ENCODE peak calls at places on chromosomes 12 and 14, in four cellular contexts. One of them, this sample, is unnamed.

GRCh38 chr12:48198619-48198973 is 4.5 kb downstream of the OR10AD1 start:
- DNase-seq in stimulated activated CD4-positive, alpha-beta T cell treated with anti-CD3 and anti-CD28 coated beads, Interleukin-2, amount 100 ng/mL, for 24 hours: peak; percentile 46
- DNase-seq in iPS-NIHi11: peak; percentile 27
- DNase-seq in stimulated activated CD8-positive, alpha-beta memory T cell treated with anti-CD3 and anti-CD28 coated beads, Interleukin-15, amount 100 ng/mL, for 48 hours: no peak
- DNase-seq in this sample: no peak

GRCh38 chr12:92930421-92930820 is 1.3 kb upstream of the EEA1 start:
- DNase-seq in iPS-NIHi11: no peak
- DNase-seq in stimulated activated CD4-positive, alpha-beta T cell treated with anti-CD3 and anti-CD28 coated beads, Interleukin-2, amount 100 ng/mL, for 24 hours: no peak
- DNase-seq in stimulated activated CD8-positive, alpha-beta memory T cell treated with anti-CD3 and anti-CD28 coated beads, Interleukin-15, amount 100 ng/mL, for 48 hours: no peak
- DNase-seq in this sample: no peak

GRCh38 chr14:21025374-21026151 is 702 bp upstream of the NDRG2 start:
- DNase-seq in iPS-NIHi11: peak; percentile 77
- DNase-seq in stimulated activated CD8-positive, alpha-beta memory T cell treated with anti-CD3 and anti-CD28 coated beads, Interleukin-15, amount 100 ng/mL, for 48 hours: no peak
- DNase-seq in stimulated activated CD4-positive, alpha-beta T cell treated with anti-CD3 and anti-CD28 coated beads, Interleukin-2, amount 100 ng/mL, for 24 hours: no peak
- DNase-seq in this sample: no peak

GRCh38 chr12:85835810-85836715 is at the start of gene RASSF9:
- DNase-seq in stimulated activated CD4-positive, alpha-beta T cell treated with anti-CD3 and anti-CD28 coated beads, Interleukin-2, amount 100 ng/mL, for 24 hours: no peak
- DNase-seq in iPS-NIHi11: peak; percentile 19
- DNase-seq in stimulated activated CD8-positive, alpha-beta memory T cell treated with anti-CD3 and anti-CD28 coated beads, Interleukin-15, amount 100 ng/mL, for 48 hours: no peak
- DNase-seq in this sample: no peak

GRCh38 chr12:21751517-21751916 is 23.0 kb downstream of the KCNJ8 start:
- DNase-seq in stimulated activated CD8-positive, alpha-beta memory T cell treated with anti-CD3 and anti-CD28 coated beads, Interleukin-15, amount 100 ng/mL, for 48 hours: no peak
- DNase-seq in stimulated activated CD4-positive, alpha-beta T cell treated with anti-CD3 and anti-CD28 coated beads, Interleukin-2, amount 100 ng/mL, for 24 hours: no peak
- DNase-seq in iPS-NIHi11: no peak
- DNase-seq in this sample: no peak

GRCh38 chr12:32098112-32098511 is 8.5 kb upstream of the BICD1 start:
- DNase-seq in stimulated activated CD8-positive, alpha-beta memory T cell treated with anti-CD3 and anti-CD28 coated beads, Interleukin-15, amount 100 ng/mL, for 48 hours: no peak
- DNase-seq in iPS-NIHi11: no peak
- DNase-seq in stimulated activated CD4-positive, alpha-beta T cell treated with anti-CD3 and anti-CD28 coated beads, Interleukin-2, amount 100 ng/mL, for 24 hours: no peak
- DNase-seq in this sample: no peak

GRCh38 chr14:100955201-100955600 is 51.7 kb upstream of the RTL1 start:
- DNase-seq in iPS-NIHi11: no peak
- DNase-seq in stimulated activated CD4-positive, alpha-beta T cell treated with anti-CD3 and anti-CD28 coated beads, Interleukin-2, amount 100 ng/mL, for 24 hours: no peak
- DNase-seq in stimulated activated CD8-positive, alpha-beta memory T cell treated with anti-CD3 and anti-CD28 coated beads, Interleukin-15, amount 100 ng/mL, for 48 hours: no peak
- DNase-seq in this sample: no peak

GRCh38 chr12:76137611-76138010 is 53.1 kb upstream of the NAP1L1 start:
- DNase-seq in stimulated activated CD8-positive, alpha-beta memory T cell treated with anti-CD3 and anti-CD28 coated beads, Interleukin-15, amount 100 ng/mL, for 48 hours: no peak
- DNase-seq in iPS-NIHi11: no peak
- DNase-seq in stimulated activated CD4-positive, alpha-beta T cell treated with anti-CD3 and anti-CD28 coated beads, Interleukin-2, amount 100 ng/mL, for 24 hours: no peak
- DNase-seq in this sample: no peak

GRCh38 chr12:97380440-97380839 is 82.2 kb upstream of the RMST start:
- DNase-seq in iPS-NIHi11: no peak
- DNase-seq in stimulated activated CD4-positive, alpha-beta T cell treated with anti-CD3 and anti-CD28 coated beads, Interleukin-2, amount 100 ng/mL, for 24 hours: no peak
- DNase-seq in stimulated activated CD8-positive, alpha-beta memory T cell treated with anti-CD3 and anti-CD28 coated beads, Interleukin-15, amount 100 ng/mL, for 48 hours: no peak
- DNase-seq in this sample: no peak

GRCh38 chr12:65800928-65801327 is 23.4 kb upstream of the HMGA2 start:
- DNase-seq in stimulated activated CD4-positive, alpha-beta T cell treated with anti-CD3 and anti-CD28 coated beads, Interleukin-2, amount 100 ng/mL, for 24 hours: no peak
- DNase-seq in stimulated activated CD8-positive, alpha-beta memory T cell treated with anti-CD3 and anti-CD28 coated beads, Interleukin-15, amount 100 ng/mL, for 48 hours: no peak
- DNase-seq in iPS-NIHi11: no peak
- DNase-seq in this sample: no peak

GRCh38 chr14:20998139-20998538 is 954 bp upstream of the SLC39A2 start:
- DNase-seq in iPS-NIHi11: no peak
- DNase-seq in stimulated activated CD8-positive, alpha-beta memory T cell treated with anti-CD3 and anti-CD28 coated beads, Interleukin-15, amount 100 ng/mL, for 48 hours: no peak
- DNase-seq in stimulated activated CD4-positive, alpha-beta T cell treated with anti-CD3 and anti-CD28 coated beads, Interleukin-2, amount 100 ng/mL, for 24 hours: no peak
- DNase-seq in this sample: no peak

GRCh38 chr14:105030194-105030593 is 9.3 kb upstream of the CDCA4 start:
- DNase-seq in iPS-NIHi11: no peak
- DNase-seq in stimulated activated CD4-positive, alpha-beta T cell treated with anti-CD3 and anti-CD28 coated beads, Interleukin-2, amount 100 ng/mL, for 24 hours: no peak
- DNase-seq in stimulated activated CD8-positive, alpha-beta memory T cell treated with anti-CD3 and anti-CD28 coated beads, Interleukin-15, amount 100 ng/mL, for 48 hours: no peak
- DNase-seq in this sample: no peak

GRCh38 chr14:99026471-99026870 is 245.5 kb downstream of the BCL11B start:
- DNase-seq in stimulated activated CD4-positive, alpha-beta T cell treated with anti-CD3 and anti-CD28 coated beads, Interleukin-2, amount 100 ng/mL, for 24 hours: no peak
- DNase-seq in stimulated activated CD8-positive, alpha-beta memory T cell treated with anti-CD3 and anti-CD28 coated beads, Interleukin-15, amount 100 ng/mL, for 48 hours: no peak
- DNase-seq in iPS-NIHi11: no peak
- DNase-seq in this sample: no peak

GRCh38 chr12:112166051-112167015 is 41.0 kb downstream of the TRAFD1 start:
- DNase-seq in stimulated activated CD4-positive, alpha-beta T cell treated with anti-CD3 and anti-CD28 coated beads, Interleukin-2, amount 100 ng/mL, for 24 hours: no peak
- DNase-seq in iPS-NIHi11: no peak
- DNase-seq in stimulated activated CD8-positive, alpha-beta memory T cell treated with anti-CD3 and anti-CD28 coated beads, Interleukin-15, amount 100 ng/mL, for 48 hours: no peak
- DNase-seq in this sample: no peak

GRCh38 chr14:99795046-99795445 is 1.8 kb downstream of the EML1 start:
- DNase-seq in stimulated activated CD8-positive, alpha-beta memory T cell treated with anti-CD3 and anti-CD28 coated beads, Interleukin-15, amount 100 ng/mL, for 48 hours: no peak
- DNase-seq in stimulated activated CD4-positive, alpha-beta T cell treated with anti-CD3 and anti-CD28 coated beads, Interleukin-2, amount 100 ng/mL, for 24 hours: no peak
- DNase-seq in iPS-NIHi11: no peak
- DNase-seq in this sample: no peak

GRCh38 chr12:48973531-48973930 is 2.0 kb upstream of the WNT10B start:
- DNase-seq in stimulated activated CD4-positive, alpha-beta T cell treated with anti-CD3 and anti-CD28 coated beads, Interleukin-2, amount 100 ng/mL, for 24 hours: no peak
- DNase-seq in stimulated activated CD8-positive, alpha-beta memory T cell treated with anti-CD3 and anti-CD28 coated beads, Interleukin-15, amount 100 ng/mL, for 48 hours: no peak
- DNase-seq in iPS-NIHi11: no peak
- DNase-seq in this sample: no peak

GRCh38 chr12:31444801-31445200 is 118.9 kb upstream of the SINHCAF start:
- DNase-seq in stimulated activated CD8-positive, alpha-beta memory T cell treated with anti-CD3 and anti-CD28 coated beads, Interleukin-15, amount 100 ng/mL, for 48 hours: no peak
- DNase-seq in iPS-NIHi11: peak; percentile 18
- DNase-seq in stimulated activated CD4-positive, alpha-beta T cell treated with anti-CD3 and anti-CD28 coated beads, Interleukin-2, amount 100 ng/mL, for 24 hours: no peak
- DNase-seq in this sample: no peak

GRCh38 chr14:65910108-65910507 is 497.6 kb downstream of the FUT8 start:
- DNase-seq in iPS-NIHi11: no peak
- DNase-seq in stimulated activated CD4-positive, alpha-beta T cell treated with anti-CD3 and anti-CD28 coated beads, Interleukin-2, amount 100 ng/mL, for 24 hours: no peak
- DNase-seq in stimulated activated CD8-positive, alpha-beta memory T cell treated with anti-CD3 and anti-CD28 coated beads, Interleukin-15, amount 100 ng/mL, for 48 hours: no peak
- DNase-seq in this sample: no peak

GRCh38 chr12:64616221-64616620 is 5.9 kb downstream of the RASSF3 start:
- DNase-seq in stimulated activated CD4-positive, alpha-beta T cell treated with anti-CD3 and anti-CD28 coated beads, Interleukin-2, amount 100 ng/mL, for 24 hours: no peak
- DNase-seq in stimulated activated CD8-positive, alpha-beta memory T cell treated with anti-CD3 and anti-CD28 coated beads, Interleukin-15, amount 100 ng/mL, for 48 hours: no peak
- DNase-seq in iPS-NIHi11: no peak
- DNase-seq in this sample: no peak

GRCh38 chr14:33992274-33993050 is 41.6 kb upstream of the EGLN3 start:
- DNase-seq in stimulated activated CD8-positive, alpha-beta memory T cell treated with anti-CD3 and anti-CD28 coated beads, Interleukin-15, amount 100 ng/mL, for 48 hours: no peak
- DNase-seq in stimulated activated CD4-positive, alpha-beta T cell treated with anti-CD3 and anti-CD28 coated beads, Interleukin-2, amount 100 ng/mL, for 24 hours: no peak
- DNase-seq in iPS-NIHi11: no peak
- DNase-seq in this sample: no peak

GRCh38 chr12:39685854-39686608 is 66.4 kb upstream of the ABCD2 start:
- DNase-seq in stimulated activated CD8-positive, alpha-beta memory T cell treated with anti-CD3 and anti-CD28 coated beads, Interleukin-15, amount 100 ng/mL, for 48 hours: no peak
- DNase-seq in iPS-NIHi11: no peak
- DNase-seq in stimulated activated CD4-positive, alpha-beta T cell treated with anti-CD3 and anti-CD28 coated beads, Interleukin-2, amount 100 ng/mL, for 24 hours: no peak
- DNase-seq in this sample: no peak

GRCh38 chr12:25040593-25040992 is 91.7 kb upstream of the BCAT1 start:
- DNase-seq in stimulated activated CD4-positive, alpha-beta T cell treated with anti-CD3 and anti-CD28 coated beads, Interleukin-2, amount 100 ng/mL, for 24 hours: no peak
- DNase-seq in stimulated activated CD8-positive, alpha-beta memory T cell treated with anti-CD3 and anti-CD28 coated beads, Interleukin-15, amount 100 ng/mL, for 48 hours: no peak
- DNase-seq in iPS-NIHi11: no peak
- DNase-seq in this sample: no peak